ENCODE peak calls at places on chromosomes 4 and X, in seven cellular contexts. Y is RCC 7860, N is MCF 10A, I is GM23248, Z is thoracic aorta, F is Calu3, V is IMR-90. M is an unnamed sample.

GRCh38 chr4:155545456-155545855 is 121.2 kb upstream of the GUCY1A1 start:
- DNase-seq in F (no peak), Z (no peak), N (no peak), I (no peak), V (no peak), Y (no peak), M (no peak)

GRCh38 chrX:18422886-18423285 is 2.5 kb upstream of the CDKL5 start:
- DNase-seq in I (peak; percentile 28), N (no peak), F (no peak), Y (no peak), V (peak; percentile 24), Z (no peak), M (no peak)

GRCh38 chrX:11458175-11458574 is 165.0 kb downstream of the AMELX start:
- DNase-seq in Y (no peak), Z (no peak), I (peak; percentile 54), V (peak; percentile 27), N (no peak), F (no peak), M (no peak)

GRCh38 chrX:43121637-43122036 is 343.7 kb upstream of the PPP1R2C start:
- DNase-seq in F (no peak), Z (no peak), I (no peak), N (peak; percentile 12), V (no peak), Y (no peak), M (peak; percentile 28)

GRCh38 chrX:21056636-21057035 is 317.6 kb upstream of the CNKSR2 start:
- DNase-seq in Z (no peak), Y (no peak), V (no peak), N (peak; percentile 55), I (peak; percentile 22), F (no peak), M (peak; percentile 46)

GRCh38 chr4:101411926-101412325 is 64.6 kb upstream of the PPP3CA start:
- DNase-seq in I (no peak), Z (no peak), V (no peak), N (no peak), Y (no peak), F (no peak), M (peak; percentile 37)

GRCh38 chrX:78517124-78517523 is 142.0 kb downstream of the RTL3 start:
- DNase-seq in F (no peak), Z (no peak), Y (peak; percentile 75), V (no peak), N (no peak), I (no peak), M (peak; percentile 66)

GRCh38 chrX:20519077-20519617 is 252.4 kb upstream of the RPS6KA3 start:
- DNase-seq in V (no peak), N (no peak), F (no peak), Z (no peak), Y (no peak), I (no peak), M (peak; percentile 39)

GRCh38 chr4:6695660-6696581 is 2.2 kb downstream of the S100P start:
- DNase-seq in F (peak; percentile 76), Y (no peak), Z (no peak), N (peak; percentile 77), I (no peak), V (peak; percentile 16), M (peak; percentile 74)

GRCh38 chrX:37825225-37825842 is 22.0 kb downstream of the DYNLT3 start:
- DNase-seq in V (peak; percentile 38), F (peak; percentile 52), Z (no peak), I (peak; percentile 48), Y (no peak), N (peak; percentile 59), M (peak; percentile 39)

GRCh38 chr4:176383273-176384077 is 63.7 kb downstream of the SPCS3 start:
- DNase-seq in F (no peak), N (no peak), Z (no peak), I (peak; percentile 71), Y (no peak), V (peak; percentile 81), M (no peak)

GRCh38 chrX:18702362-18703195 is 4.9 kb upstream of the PPEF1 start:
- DNase-seq in Y (no peak), F (peak; percentile 3), Z (no peak), I (peak; percentile 42), V (peak; percentile 70), N (peak; percentile 85), M (peak; percentile 41)

GRCh38 chr4:140935259-140935658 is 179.1 kb upstream of the TBC1D9 start:
- DNase-seq in N (no peak), I (peak; percentile 19), Y (no peak), V (no peak), Z (peak; percentile 41), F (no peak), M (no peak)

GRCh38 chr4:44446801-44447562 is 1.6 kb downstream of the KCTD8 start:
- DNase-seq in F (no peak), I (no peak), Z (no peak), V (no peak), N (no peak), Y (no peak), M (no peak)

GRCh38 chr4:111510535-111510934 is 634.7 kb upstream of the FAM241A start:
- DNase-seq in Z (no peak), V (peak; percentile 74), I (peak; percentile 64), Y (peak; percentile 15), N (no peak), F (no peak), M (peak; percentile 41)

GRCh38 chr4:13515268-13515667 is 29.0 kb downstream of the NKX3-2 start:
- DNase-seq in N (no peak), Z (no peak), Y (no peak), V (no peak), I (no peak), F (no peak), M (no peak)

GRCh38 chr4:104490096-104490769 is 4.5 kb downstream of the CXXC4 start:
- DNase-seq in Z (no peak), N (no peak), I (no peak), V (no peak), Y (no peak), F (no peak), M (no peak)

GRCh38 chr4:38857354-38858096 is 908 bp upstream of the TLR6 start:
- DNase-seq in F (peak; percentile 27), Y (peak; percentile 89), N (peak; percentile 92), I (peak; percentile 94), Z (no peak), V (peak; percentile 94), M (peak; percentile 94)

GRCh38 chr4:158450741-158451140 is 70.9 kb upstream of the RXFP1 start:
- DNase-seq in V (no peak), Z (no peak), I (peak; percentile 53), N (no peak), F (no peak), Y (no peak), M (no peak)

GRCh38 chrX:100289159-100289558 is 120.9 kb downstream of the PCDH19 start:
- DNase-seq in N (no peak), Z (no peak), V (no peak), Y (no peak), F (no peak), I (no peak), M (no peak)

GRCh38 chr4:51895816-51896408 is 53.0 kb downstream of the DCUN1D4 start:
- DNase-seq in I (peak; percentile 83), Z (no peak), Y (peak; percentile 58), V (peak; percentile 67), N (peak; percentile 68), F (peak; percentile 48), M (peak; percentile 64)

GRCh38 chr4:111678908-111679307 is 466.3 kb upstream of the FAM241A start:
- DNase-seq in V (no peak), N (no peak), F (no peak), Y (no peak), Z (no peak), I (no peak), M (no peak)